ENCODE peak calls at places on chromosomes 6 and 20, in nine cellular contexts. L is vagina, Y is spleen, N is esophagus muscularis mucosa, E is ovary, M is body of pancreas, F is uterus, P is IMR-90, Z is upper lobe of left lung. T is an unnamed sample.

GRCh38 chr6:106666290-106667021 is 37.1 kb downstream of the QRSL1 start:
- DNase-seq in L (no peak), Y (no peak), N (no peak), E (no peak), M (no peak), F (no peak), P (no peak), Z (no peak), T (no peak)

GRCh38 chr6:82000551-82000950 is 247.0 kb downstream of the IBTK start:
- DNase-seq in L (no peak), Y (no peak), N (no peak), E (no peak), M (no peak), F (no peak), P (no peak), Z (no peak), T (no peak)

GRCh38 chr6:25179051-25179778 is 100.0 kb upstream of the CARMIL1 start:
- DNase-seq in L (no peak), Y (no peak), N (no peak), E (no peak), M (no peak), F (no peak), P (peak; percentile 68), Z (no peak), T (no peak)

GRCh38 chr6:78605909-78606446 is 261.4 kb upstream of the IRAK1BP1 start:
- DNase-seq in L (no peak), Y (no peak), N (no peak), E (no peak), M (no peak), F (no peak), P (peak; percentile 87), Z (no peak), T (no peak)

GRCh38 chr6:111573892-111574800 is 31.5 kb downstream of the TRAF3IP2 start:
- DNase-seq in L (no peak), Y (no peak), N (no peak), E (no peak), M (no peak), F (no peak), P (peak; percentile 98), Z (no peak), T (peak; percentile 38)

GRCh38 chr6:108157234-108157971 is 8.4 kb upstream of the NR2E1 start:
- DNase-seq in L (no peak), Y (no peak), N (peak; percentile 66), E (no peak), M (no peak), F (no peak), P (no peak), Z (peak; percentile 85), T (no peak)

GRCh38 chr20:36792422-36792821 is 18.9 kb upstream of the DSN1 start:
- DNase-seq in L (no peak), Y (no peak), N (no peak), E (no peak), M (no peak), F (peak; percentile 42), P (peak; percentile 72), Z (no peak), T (peak; percentile 78)

GRCh38 chr6:29426654-29427053 is 11.9 kb downstream of the OR12D1 start:
- DNase-seq in L (no peak), Y (no peak), N (no peak), E (no peak), M (no peak), F (no peak), P (no peak), Z (no peak), T (no peak)

GRCh38 chr20:43220612-43221011 is 30.9 kb upstream of the PTPRT start:
- DNase-seq in L (no peak), Y (no peak), N (no peak), E (no peak), M (no peak), F (no peak), P (peak; percentile 3), Z (no peak), T (no peak)

GRCh38 chr6:142303191-142303564 is 1.4 kb downstream of the ADGRG6 start:
- DNase-seq in L (no peak), Y (no peak), N (no peak), E (no peak), M (no peak), F (no peak), P (peak; percentile 14), Z (no peak), T (no peak)

GRCh38 chr6:156729248-156729647 is 47.9 kb upstream of the ARID1B start:
- DNase-seq in L (no peak), Y (no peak), N (no peak), E (no peak), M (no peak), F (no peak), P (peak; percentile 68), Z (no peak), T (peak; percentile 3)

GRCh38 chr6:85669735-85670194 is 27.1 kb upstream of the SYNCRIP start:
- DNase-seq in L (no peak), Y (no peak), N (no peak), E (no peak), M (no peak), F (no peak), P (peak; percentile 68), Z (no peak), T (peak; percentile 27)

GRCh38 chr20:41650221-41650948 is 32.2 kb upstream of the CHD6 start:
- DNase-seq in L (no peak), Y (no peak), N (no peak), E (no peak), M (peak; percentile 16), F (no peak), P (no peak), Z (no peak), T (no peak)

DNA sequence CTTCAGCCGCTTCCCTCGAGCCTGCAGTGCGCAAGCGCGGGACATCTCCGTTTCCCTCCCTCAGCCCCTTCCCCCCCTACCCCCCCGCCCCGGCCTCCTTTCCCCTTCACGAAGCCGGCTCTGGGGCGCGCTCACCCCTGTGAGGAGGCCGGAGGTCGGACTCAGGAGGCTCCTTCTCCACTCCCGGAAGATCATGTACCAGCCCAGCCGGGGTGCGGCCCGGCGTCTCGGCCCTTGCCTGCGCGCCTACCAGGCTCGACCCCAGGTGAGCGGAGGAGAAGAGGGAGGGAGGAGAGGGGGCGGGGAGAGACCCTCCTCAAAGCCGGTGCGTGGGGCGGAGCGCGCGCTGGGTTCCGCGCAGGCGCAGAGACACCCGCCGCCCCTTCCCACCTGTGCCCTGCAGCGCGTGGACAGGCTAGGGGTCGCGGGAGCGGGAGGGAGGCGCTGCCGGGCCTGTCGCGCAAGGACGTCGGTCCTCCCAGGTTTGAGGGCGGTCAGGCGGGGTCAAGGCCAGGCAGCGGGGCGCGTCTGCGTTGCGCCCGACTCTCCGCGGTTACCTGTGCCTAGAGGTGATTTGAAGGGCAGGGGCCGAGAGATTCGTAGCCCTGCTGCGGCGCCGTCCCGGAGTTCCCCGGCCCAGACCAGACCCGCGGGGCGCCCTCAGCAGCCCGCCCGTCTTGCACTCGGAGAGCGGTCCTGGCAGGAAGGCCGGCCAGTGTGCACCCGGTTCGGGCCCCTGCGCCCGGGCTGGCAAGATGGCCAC is at the start of gene C6orf136:
- DNase-seq in L (no peak), Y (peak; percentile 98), N (peak; percentile 96), E (peak; percentile 61), M (peak; percentile 70), F (peak; percentile 64), P (peak; percentile 91), Z (peak; percentile 94), T (peak; percentile 90)
- TF ChIP-seq POLR2A in L (no peak), Y (no peak), N (no peak), E (no peak), M (peak; percentile 18), F (peak; percentile 10), P (no peak), Z (no peak), T (peak; percentile 34)

DNA sequence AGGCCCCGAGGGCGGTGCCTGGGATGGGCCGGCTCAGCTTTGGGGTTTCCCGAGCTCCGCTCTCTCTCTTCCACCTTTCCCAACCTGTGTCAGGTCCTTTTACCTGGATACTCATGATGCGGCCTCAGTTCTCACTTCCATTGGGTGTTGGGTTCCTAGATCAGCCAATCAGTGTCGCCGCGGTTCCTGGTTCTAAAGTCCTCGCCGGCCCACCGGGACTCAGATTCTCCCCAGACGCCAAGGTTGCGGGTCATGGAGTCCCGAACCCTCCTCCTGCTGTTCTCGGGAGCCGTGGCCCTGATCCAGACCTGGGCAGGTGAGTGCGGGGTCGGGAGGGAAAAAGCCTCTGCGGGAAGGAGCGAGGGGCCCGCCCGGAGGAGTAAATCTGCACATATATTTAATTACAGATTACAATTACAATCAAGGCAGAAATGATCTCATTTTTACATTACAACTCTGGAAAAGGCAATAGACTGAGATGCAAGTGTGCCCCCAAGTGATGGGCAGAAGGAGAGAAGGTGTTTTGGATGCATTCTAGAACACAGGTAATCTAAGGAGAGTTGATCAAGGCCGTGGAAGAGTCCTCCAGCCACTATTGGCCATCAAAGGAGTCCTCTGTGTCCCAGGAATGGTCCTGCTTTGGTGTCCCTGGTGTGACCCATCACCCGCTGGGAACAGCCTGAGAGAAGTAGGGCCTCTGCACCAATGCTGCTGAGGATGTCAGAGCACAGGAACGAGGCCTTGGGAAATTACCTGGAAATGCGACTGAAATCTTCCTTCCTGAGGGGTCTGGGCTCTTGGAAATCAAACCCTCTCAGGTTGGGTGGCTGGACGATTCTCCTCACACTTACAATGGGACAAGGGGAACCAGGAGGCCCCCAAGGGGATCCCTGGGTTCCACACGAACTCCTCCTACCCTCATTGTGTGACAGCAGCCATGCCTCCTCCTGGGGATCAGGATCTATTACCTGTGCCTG is 34.7 kb upstream of the MICB start:
- DNase-seq in L (peak; percentile 96), Y (peak; percentile 91), N (peak; percentile 98), E (peak; percentile 90), M (peak; percentile 89), F (peak; percentile 87), P (peak; percentile 60), Z (peak; percentile 87), T (peak; percentile 66)
- TF ChIP-seq POLR2A in L (peak; percentile 69), Y (peak; percentile 86), N (peak; percentile 41), E (peak; percentile 5), M (peak; percentile 20), F (peak; percentile 69), P (no peak), Z (no peak), T (no peak)

GRCh38 chr6:166259296-166259977 is 48.8 kb downstream of the PRR18 start:
- DNase-seq in L (no peak), Y (peak; percentile 82), N (peak; percentile 60), E (no peak), M (no peak), F (no peak), P (no peak), Z (no peak), T (no peak)
- TF ChIP-seq POLR2A in L (no peak), Y (no peak), N (no peak), E (no peak), M (no peak), F (no peak), P (no peak), Z (no peak), T (no peak)

GRCh38 chr6:166999145-166999844 is at the start of gene CEP43:
- DNase-seq in L (no peak), Y (peak; percentile 99), N (peak; percentile 97), E (peak; percentile 94), M (peak; percentile 93), F (peak; percentile 95), P (peak; percentile 93), Z (peak; percentile 99), T (peak; percentile 79)
- TF ChIP-seq POLR2A in L (no peak), Y (no peak), N (no peak), E (no peak), M (no peak), F (peak; percentile 31), P (no peak), Z (no peak), T (peak; percentile 98)

DNA sequence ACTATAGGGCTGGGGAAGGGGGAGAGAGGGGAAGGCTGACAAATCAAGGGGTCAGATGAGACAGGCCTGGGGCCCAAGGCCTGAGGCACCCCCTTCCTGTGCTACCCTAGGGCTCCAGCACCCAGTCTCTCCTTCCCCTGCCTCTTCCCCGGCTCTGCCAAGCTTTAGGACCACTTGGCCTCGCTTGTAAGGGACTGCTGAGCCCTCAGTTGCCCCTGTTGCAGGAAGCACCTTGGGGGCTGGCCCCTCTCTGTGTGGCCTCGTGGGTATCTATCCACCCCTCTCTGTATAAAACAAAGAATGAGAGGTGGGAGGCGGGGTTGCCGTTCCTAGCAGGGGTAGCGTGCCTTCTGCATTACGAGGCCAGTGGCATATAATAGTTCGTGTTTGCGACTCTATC is 21.4 kb upstream of the SMOC2 start:
- DNase-seq in L (peak; percentile 34), Y (no peak), N (no peak), E (no peak), M (no peak), F (no peak), P (no peak), Z (no peak), T (no peak)
- TF ChIP-seq POLR2A in L (no peak), Y (no peak), N (no peak), E (no peak), M (no peak), F (no peak), P (no peak), Z (no peak), T (no peak)